ENCODE peak calls at places on chromosomes 3 and 15, in six cellular contexts. One of them, this sample, is unnamed.

GRCh38 chr3:43442872-43443395 is 156.6 kb downstream of the SNRK start:
- DNase-seq in H54: no peak
- DNase-seq in globus pallidus: no peak
- DNase-seq in sigmoid colon: no peak
- DNase-seq in GM12864: no peak
- DNase-seq in activated gamma-delta T cell treated with Interleukin-2 at 50 U/mL for 16 hours: no peak
- DNase-seq in this sample: no peak

GRCh38 chr3:27312044-27312668 is 57.0 kb downstream of the NEK10 start:
- DNase-seq in H54: peak
- DNase-seq in globus pallidus: peak
- DNase-seq in sigmoid colon: no peak
- DNase-seq in GM12864: peak
- DNase-seq in activated gamma-delta T cell treated with Interleukin-2 at 50 U/mL for 16 hours: no peak
- DNase-seq in this sample: peak

GRCh38 chr3:97841956-97842355 is 20.1 kb downstream of the CRYBG3 start:
- DNase-seq in H54: no peak
- DNase-seq in globus pallidus: no peak
- DNase-seq in sigmoid colon: no peak
- DNase-seq in GM12864: no peak
- DNase-seq in activated gamma-delta T cell treated with Interleukin-2 at 50 U/mL for 16 hours: no peak
- DNase-seq in this sample: no peak

GRCh38 chr15:48451736-48452135 is 120.5 kb downstream of the DUT start:
- DNase-seq in H54: no peak
- DNase-seq in globus pallidus: no peak
- DNase-seq in sigmoid colon: no peak
- DNase-seq in GM12864: no peak
- DNase-seq in activated gamma-delta T cell treated with Interleukin-2 at 50 U/mL for 16 hours: no peak
- DNase-seq in this sample: no peak

GRCh38 chr15:56059716-56060115 is 66.3 kb upstream of the NEDD4 start:
- DNase-seq in H54: no peak
- DNase-seq in globus pallidus: no peak
- DNase-seq in sigmoid colon: no peak
- DNase-seq in GM12864: no peak
- DNase-seq in activated gamma-delta T cell treated with Interleukin-2 at 50 U/mL for 16 hours: no peak
- DNase-seq in this sample: peak

GRCh38 chr3:134342269-134342668 is 32.0 kb downstream of the AMOTL2 start:
- DNase-seq in H54: no peak
- DNase-seq in globus pallidus: no peak
- DNase-seq in sigmoid colon: no peak
- DNase-seq in GM12864: no peak
- DNase-seq in activated gamma-delta T cell treated with Interleukin-2 at 50 U/mL for 16 hours: no peak
- DNase-seq in this sample: no peak

GRCh38 chr15:92884813-92885461 is 15.2 kb upstream of the CHD2 start:
- DNase-seq in H54: no peak
- DNase-seq in globus pallidus: no peak
- DNase-seq in sigmoid colon: no peak
- DNase-seq in GM12864: no peak
- DNase-seq in activated gamma-delta T cell treated with Interleukin-2 at 50 U/mL for 16 hours: no peak
- DNase-seq in this sample: peak

GRCh38 chr3:11136871-11137626 is 17.2 kb upstream of the HRH1 start:
- DNase-seq in H54: peak
- DNase-seq in globus pallidus: no peak
- DNase-seq in sigmoid colon: peak
- DNase-seq in GM12864: no peak
- DNase-seq in activated gamma-delta T cell treated with Interleukin-2 at 50 U/mL for 16 hours: no peak
- DNase-seq in this sample: peak

GRCh38 chr15:78003539-78004008 is 73.9 kb downstream of the TBC1D2B start:
- DNase-seq in H54: no peak
- DNase-seq in globus pallidus: no peak
- DNase-seq in sigmoid colon: peak
- DNase-seq in GM12864: no peak
- DNase-seq in activated gamma-delta T cell treated with Interleukin-2 at 50 U/mL for 16 hours: no peak
- DNase-seq in this sample: no peak

GRCh38 chr3:187310954-187311470 is 19.5 kb upstream of the MASP1 start:
- DNase-seq in H54: no peak
- DNase-seq in globus pallidus: no peak
- DNase-seq in sigmoid colon: no peak
- DNase-seq in GM12864: no peak
- DNase-seq in activated gamma-delta T cell treated with Interleukin-2 at 50 U/mL for 16 hours: no peak
- DNase-seq in this sample: no peak

GRCh38 chr3:185460719-185461350 is 38.0 kb downstream of the TMEM41A start:
- DNase-seq in H54: peak
- DNase-seq in globus pallidus: peak
- DNase-seq in sigmoid colon: no peak
- DNase-seq in GM12864: no peak
- DNase-seq in activated gamma-delta T cell treated with Interleukin-2 at 50 U/mL for 16 hours: no peak
- DNase-seq in this sample: peak

GRCh38 chr3:161314836-161315391 is 56.4 kb downstream of the SPTSSB start:
- DNase-seq in H54: peak
- DNase-seq in globus pallidus: no peak
- DNase-seq in sigmoid colon: no peak
- DNase-seq in GM12864: no peak
- DNase-seq in activated gamma-delta T cell treated with Interleukin-2 at 50 U/mL for 16 hours: no peak
- DNase-seq in this sample: peak

GRCh38 chr3:39224288-39224687 is 31.9 kb upstream of the XIRP1 start:
- DNase-seq in H54: no peak
- DNase-seq in globus pallidus: no peak
- DNase-seq in sigmoid colon: no peak
- DNase-seq in GM12864: no peak
- DNase-seq in activated gamma-delta T cell treated with Interleukin-2 at 50 U/mL for 16 hours: no peak
- DNase-seq in this sample: no peak

GRCh38 chr3:149376728-149377407 is 581 bp downstream of the TM4SF1 start:
- DNase-seq in H54: no peak
- DNase-seq in globus pallidus: no peak
- DNase-seq in sigmoid colon: no peak
- DNase-seq in GM12864: no peak
- DNase-seq in activated gamma-delta T cell treated with Interleukin-2 at 50 U/mL for 16 hours: no peak
- DNase-seq in this sample: peak

GRCh38 chr3:122942937-122943827 is 84.4 kb downstream of the SEMA5B start:
- DNase-seq in H54: peak
- DNase-seq in globus pallidus: peak
- DNase-seq in sigmoid colon: no peak
- DNase-seq in GM12864: no peak
- DNase-seq in activated gamma-delta T cell treated with Interleukin-2 at 50 U/mL for 16 hours: peak
- DNase-seq in this sample: peak

GRCh38 chr15:43511012-43511885 is 6.2 kb upstream of the MAP1A start:
- DNase-seq in H54: no peak
- DNase-seq in globus pallidus: peak
- DNase-seq in sigmoid colon: no peak
- DNase-seq in GM12864: no peak
- DNase-seq in activated gamma-delta T cell treated with Interleukin-2 at 50 U/mL for 16 hours: no peak
- DNase-seq in this sample: peak

GRCh38 chr3:49171775-49172500 is 540 bp downstream of the KLHDC8B start:
- DNase-seq in H54: no peak
- DNase-seq in globus pallidus: no peak
- DNase-seq in sigmoid colon: no peak
- DNase-seq in GM12864: no peak
- DNase-seq in activated gamma-delta T cell treated with Interleukin-2 at 50 U/mL for 16 hours: no peak
- DNase-seq in this sample: peak

GRCh38 chr3:66693461-66693912 is 192.7 kb upstream of the LRIG1 start:
- DNase-seq in H54: no peak
- DNase-seq in globus pallidus: peak
- DNase-seq in sigmoid colon: peak
- DNase-seq in GM12864: no peak
- DNase-seq in activated gamma-delta T cell treated with Interleukin-2 at 50 U/mL for 16 hours: no peak
- DNase-seq in this sample: peak

GRCh38 chr15:90934949-90935751 is at the start of gene UNC45A:
- DNase-seq in H54: peak
- DNase-seq in globus pallidus: peak
- DNase-seq in sigmoid colon: peak
- DNase-seq in GM12864: peak
- DNase-seq in activated gamma-delta T cell treated with Interleukin-2 at 50 U/mL for 16 hours: peak
- DNase-seq in this sample: peak

GRCh38 chr3:69724722-69725435 is 14.4 kb upstream of the MITF start:
- DNase-seq in H54: no peak
- DNase-seq in globus pallidus: no peak
- DNase-seq in sigmoid colon: no peak
- DNase-seq in GM12864: no peak
- DNase-seq in activated gamma-delta T cell treated with Interleukin-2 at 50 U/mL for 16 hours: no peak
- DNase-seq in this sample: peak

GRCh38 chr3:24220859-24221657 is 273.6 kb downstream of the THRB start:
- DNase-seq in H54: peak
- DNase-seq in globus pallidus: no peak
- DNase-seq in sigmoid colon: peak
- DNase-seq in GM12864: no peak
- DNase-seq in activated gamma-delta T cell treated with Interleukin-2 at 50 U/mL for 16 hours: no peak
- DNase-seq in this sample: peak